ENCODE peak calls at places on chromosomes 2 and 18, in eight cellular contexts. B, F, I, P, X, G, K and S are unnamed samples.
A peak's percentile ranks its signal among the peaks of the same experiment; 100 is the strongest.

GRCh38 chr2:196431957-196432356 is 207.6 kb upstream of the CCDC150 start:
- DNase-seq in P (peak; percentile 32), K (no peak), X (peak; percentile 59), F (no peak), I (no peak), B (no peak), G (no peak), S (no peak)

GRCh38 chr2:64606495-64607363 is 47.0 kb downstream of the SERTAD2 start:
- DNase-seq in X (peak; percentile 87), I (peak; percentile 71), B (peak; percentile 96), F (no peak), G (no peak), K (peak; percentile 85), P (no peak), S (peak; percentile 92)

GRCh38 chr2:11656671-11657101 is 13.3 kb downstream of the NTSR2 start:
- DNase-seq in F (no peak), K (no peak), G (peak; percentile 67), B (no peak), X (no peak), I (no peak), P (no peak), S (no peak)

GRCh38 chr2:191738003-191738402 is 60.1 kb downstream of the NABP1 start:
- DNase-seq in P (no peak), I (no peak), F (no peak), G (no peak), K (no peak), B (no peak), X (no peak), S (no peak)

GRCh38 chr18:58579561-58580047 is 49.3 kb downstream of the ALPK2 start:
- DNase-seq in X (no peak), F (peak; percentile 71), P (no peak), B (no peak), K (no peak), I (no peak), G (no peak), S (no peak)

GRCh38 chr2:85390941-85391669 is 19.1 kb downstream of the CAPG start:
- DNase-seq in X (peak; percentile 85), I (peak; percentile 67), B (peak; percentile 74), G (no peak), K (peak; percentile 63), F (no peak), P (peak; percentile 74), S (no peak)

GRCh38 chr2:107430596-107431266 is 396.0 kb upstream of the RGPD4 start:
- DNase-seq in G (no peak), F (no peak), P (no peak), X (no peak), B (no peak), K (no peak), I (no peak), S (no peak)

GRCh38 chr18:30903566-30903965 is 139.0 kb downstream of the DSC3 start:
- DNase-seq in F (no peak), I (no peak), B (no peak), K (no peak), X (no peak), G (no peak), P (no peak), S (no peak)

GRCh38 chr2:44935854-44936185 is 5.7 kb upstream of the SIX3 start:
- DNase-seq in P (no peak), G (no peak), I (no peak), K (no peak), B (no peak), X (peak; percentile 37), F (no peak), S (no peak)

GRCh38 chr2:108535380-108535677 is 1.1 kb downstream of the LIMS1 start:
- DNase-seq in F (no peak), K (no peak), P (no peak), I (no peak), B (no peak), X (no peak), G (no peak), S (no peak)

DNA sequence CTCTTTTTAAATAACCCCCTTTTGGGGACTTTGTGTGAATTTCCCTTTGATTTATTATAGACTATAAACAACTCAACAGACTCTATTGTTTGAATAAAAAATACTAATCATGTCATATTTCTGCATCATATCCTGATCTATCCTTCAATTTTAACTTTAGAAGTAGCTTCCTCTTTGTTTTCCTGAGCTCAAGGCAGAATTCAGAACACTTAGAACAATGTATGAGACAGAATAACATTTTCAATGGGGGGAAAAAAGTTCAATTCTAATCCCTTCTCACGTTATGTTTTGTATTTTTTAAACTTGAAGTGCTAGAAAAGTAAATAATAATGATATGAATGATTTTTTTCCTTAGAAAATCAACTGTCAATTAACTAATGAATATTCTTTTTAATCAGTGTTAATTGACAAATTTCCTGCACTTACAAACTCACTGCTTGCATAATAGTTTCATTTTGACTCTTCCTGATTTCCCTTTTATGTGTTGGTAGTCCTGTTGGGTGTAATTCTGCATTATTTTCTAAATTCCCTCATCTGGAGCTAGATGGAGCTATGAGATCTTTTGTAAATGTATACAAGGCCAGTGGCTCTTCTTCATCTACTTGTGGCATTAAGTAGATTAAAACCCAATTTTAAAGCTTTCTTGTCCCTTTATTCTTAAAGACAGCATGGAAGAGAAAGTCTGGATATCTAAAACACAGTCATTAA is 326.1 kb downstream of the PARD3B start:
- DNase-seq in X (no peak), K (no peak), B (no peak), F (peak; percentile 18), G (no peak), I (no peak), P (no peak), S (no peak)
- TF ChIP-seq CTCF in X (peak; percentile 53), K (peak; percentile 44), B (no peak), F (peak; percentile 55), G (peak; percentile 68), I (no peak), P (no peak), S (no peak)

DNA sequence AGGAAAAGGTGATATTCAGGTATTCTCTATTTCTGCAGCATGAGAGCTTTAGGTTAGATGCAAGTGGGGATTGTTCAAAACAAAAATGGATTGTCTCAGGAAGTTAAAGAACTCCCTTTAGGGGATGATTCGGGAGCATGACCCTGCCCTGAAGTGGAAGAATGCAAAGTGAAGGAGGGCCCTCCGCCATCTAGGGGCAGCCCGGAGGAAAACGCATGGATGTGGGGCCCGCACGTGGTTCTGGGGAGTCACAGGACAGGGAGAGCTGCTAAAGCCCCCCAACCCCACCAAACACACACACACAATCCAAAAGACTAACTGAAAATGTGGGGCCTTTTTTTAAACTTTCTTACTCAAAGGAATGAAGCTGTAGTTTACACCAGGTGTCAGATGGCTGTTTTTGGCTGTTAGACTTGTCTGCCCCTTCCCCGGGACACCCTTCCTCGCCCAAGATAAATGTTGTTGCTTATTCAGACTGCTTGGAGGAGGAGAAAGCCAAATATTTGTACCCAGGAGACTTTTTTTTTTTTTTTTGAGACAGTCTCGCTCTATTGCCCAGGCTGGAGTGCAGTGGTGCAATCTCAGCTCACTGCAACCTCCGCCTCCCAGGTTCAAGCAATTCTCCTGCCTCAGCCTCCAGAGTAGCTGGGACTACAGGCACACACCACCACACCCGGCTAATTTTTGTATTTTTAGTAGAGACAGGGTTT is 78.8 kb downstream of the HNRNPLL start:
- DNase-seq in B (no peak), K (no peak), P (no peak), F (no peak), X (peak; percentile 65), G (no peak), I (no peak), S (no peak)
- TF ChIP-seq CTCF in B (no peak), K (no peak), P (no peak), F (peak; percentile 26), X (peak; percentile 64), G (peak; percentile 48), I (no peak), S (no peak)

GRCh38 chr2:181895788-181896187 is 4.3 kb downstream of the ITPRID2 start:
- DNase-seq in X (no peak), P (no peak), I (no peak), B (no peak), G (no peak), K (no peak), F (no peak), S (no peak)

GRCh38 chr2:181892795-181893435 is 1.4 kb downstream of the ITPRID2 start:
- DNase-seq in X (no peak), K (no peak), F (no peak), I (no peak), G (no peak), P (no peak), B (no peak), S (no peak)

GRCh38 chr2:181891258-181891965 is at the start of gene ITPRID2:
- DNase-seq in F (peak; percentile 70), B (peak; percentile 88), X (peak; percentile 79), G (no peak), I (peak; percentile 78), K (peak; percentile 93), P (peak; percentile 89), S (peak; percentile 70)

GRCh38 chr2:181894381-181894780 is 2.9 kb downstream of the ITPRID2 start:
- DNase-seq in K (no peak), I (no peak), F (no peak), P (no peak), G (no peak), B (no peak), X (no peak), S (no peak)

DNA sequence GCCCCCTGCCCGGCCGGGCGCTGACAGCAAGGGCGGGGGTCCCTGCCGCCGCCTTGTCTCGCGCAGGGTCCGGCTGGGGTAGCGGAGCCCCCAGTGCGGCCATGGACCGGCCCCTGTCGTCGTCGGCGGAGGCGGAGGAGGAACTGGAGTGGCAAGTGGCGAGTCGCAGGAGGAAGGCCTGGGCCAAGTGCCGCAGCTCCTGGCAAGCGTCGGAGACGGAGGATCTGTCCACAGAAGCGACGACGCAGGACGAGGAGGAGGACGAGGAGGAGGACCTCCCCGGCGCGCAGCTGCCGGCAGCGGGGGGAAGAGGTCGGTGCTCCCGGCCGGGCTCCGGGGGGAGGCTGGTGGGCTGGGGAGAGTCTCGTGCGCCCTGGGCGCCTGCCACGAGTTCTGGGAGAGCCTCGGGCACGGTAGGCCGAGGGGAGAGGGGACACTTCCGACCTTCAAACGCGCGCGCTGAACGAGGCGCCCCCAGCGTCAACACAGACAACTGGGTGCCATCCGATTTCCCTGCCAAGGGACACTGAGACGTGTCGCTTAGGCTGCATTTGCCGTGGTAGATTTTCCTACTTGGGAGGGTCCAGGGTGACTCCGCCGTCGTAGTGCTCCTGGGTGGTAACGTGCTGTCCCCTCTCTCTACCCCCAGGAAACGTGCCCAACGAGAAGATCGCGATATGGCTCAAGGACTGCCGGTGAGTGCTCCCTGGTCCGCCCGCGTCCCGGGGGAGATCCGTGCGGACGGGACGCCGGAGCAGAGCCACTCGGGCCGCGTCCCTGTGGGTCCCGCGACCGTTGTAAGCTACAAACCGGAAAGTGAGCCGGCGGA is 650 bp downstream of the ITPRID2 start:
- DNase-seq in K (peak; percentile 87), X (peak; percentile 74), P (peak; percentile 66), G (peak; percentile 85), F (no peak), I (peak; percentile 66), B (peak; percentile 88), S (peak; percentile 65)
- TF ChIP-seq CTCF in K (no peak), X (peak; percentile 25), P (no peak), G (peak; percentile 54), F (peak; percentile 7), I (peak; percentile 9), B (peak; percentile 7), S (no peak)

GRCh38 chr2:68023904-68024303 is 38.9 kb downstream of the C1D start:
- DNase-seq in B (no peak), X (no peak), G (no peak), P (no peak), I (no peak), K (no peak), F (no peak), S (no peak)

GRCh38 chr2:68018727-68019126 is 44.1 kb downstream of the C1D start:
- DNase-seq in G (no peak), I (no peak), B (no peak), K (no peak), P (no peak), F (peak; percentile 24), X (no peak), S (no peak)

GRCh38 chr2:68027959-68028358 is 34.8 kb downstream of the C1D start:
- DNase-seq in K (no peak), B (no peak), I (no peak), F (no peak), X (no peak), P (no peak), G (no peak), S (no peak)

GRCh38 chr2:68024450-68024849 is 38.4 kb downstream of the C1D start:
- DNase-seq in P (no peak), K (no peak), G (no peak), F (no peak), I (no peak), B (no peak), X (no peak), S (no peak)
- TF ChIP-seq CTCF in P (no peak), K (no peak), G (no peak), F (no peak), I (no peak), B (no peak), X (no peak), S (no peak)